ENCODE peak calls at places on chromosomes 11 and 22, in nine cellular contexts. O is colonic mucosa, D is PC-3, W is OCI-LY7, M is neuronal stem cell, J is AG09309, R is tibial nerve, Q is brain microvascular endothelial cell, A is MG63. P is an unnamed sample.

GRCh38 chr22:47589271-47590250 is 827.1 kb downstream of the TBC1D22A start:
- DNase-seq in O (no peak), D (no peak), W (no peak), M (no peak), J (no peak), R (no peak), Q (no peak), A (no peak), P (no peak)

GRCh38 chr11:10116588-10116987 is 177.4 kb downstream of the SBF2 start:
- DNase-seq in O (no peak), D (no peak), W (peak; percentile 6), M (no peak), J (no peak), R (no peak), Q (no peak), A (no peak), P (no peak)

GRCh38 chr22:24497879-24498278 is 2.7 kb downstream of the UPB1 start:
- DNase-seq in O (no peak), D (no peak), W (no peak), M (no peak), J (no peak), R (no peak), Q (no peak), A (no peak), P (no peak)

GRCh38 chr22:19896665-19897355 is 42.1 kb upstream of the GNB1L start:
- DNase-seq in O (no peak), D (no peak), W (peak; percentile 87), M (no peak), J (no peak), R (no peak), Q (no peak), A (no peak), P (no peak)

GRCh38 chr11:97201743-97202612 is 812.2 kb downstream of the JRKL start:
- DNase-seq in O (no peak), D (no peak), W (no peak), M (no peak), J (no peak), R (no peak), Q (no peak), A (no peak), P (no peak)

GRCh38 chr11:1039481-1040427 is 3.2 kb upstream of the MUC6 start:
- DNase-seq in O (no peak), D (peak; percentile 72), W (no peak), M (no peak), J (no peak), R (no peak), Q (no peak), A (peak; percentile 60), P (no peak)

GRCh38 chr11:33861366-33861765 is 30.5 kb downstream of the LMO2 start:
- DNase-seq in O (no peak), D (no peak), W (no peak), M (no peak), J (no peak), R (no peak), Q (no peak), A (no peak), P (no peak)

GRCh38 chr11:78428273-78428651 is 10.6 kb upstream of the GAB2 start:
- DNase-seq in O (no peak), D (no peak), W (no peak), M (no peak), J (no peak), R (no peak), Q (no peak), A (no peak), P (no peak)

GRCh38 chr22:38218661-38219331 is 17.0 kb downstream of the MAFF start:
- DNase-seq in O (peak; percentile 85), D (peak; percentile 88), W (no peak), M (no peak), J (peak; percentile 80), R (peak; percentile 69), Q (peak; percentile 90), A (peak; percentile 95), P (peak; percentile 86)

GRCh38 chr11:13691296-13691899 is 22.9 kb downstream of the FAR1 start:
- DNase-seq in O (no peak), D (no peak), W (no peak), M (no peak), J (no peak), R (no peak), Q (no peak), A (no peak), P (no peak)

GRCh38 chr11:11977206-11977938 is 31.1 kb downstream of the DKK3 start:
- DNase-seq in O (no peak), D (peak; percentile 95), W (no peak), M (no peak), J (peak; percentile 65), R (peak; percentile 60), Q (peak; percentile 76), A (peak; percentile 94), P (peak; percentile 92)

GRCh38 chr22:29883831-29884139 is 811 bp downstream of the MTMR3 start:
- DNase-seq in O (no peak), D (no peak), W (no peak), M (no peak), J (no peak), R (no peak), Q (peak; percentile 7), A (no peak), P (no peak)

GRCh38 chr11:3967695-3968094 is 112.2 kb downstream of the STIM1 start:
- DNase-seq in O (no peak), D (no peak), W (no peak), M (no peak), J (no peak), R (no peak), Q (no peak), A (no peak), P (no peak)

GRCh38 chr11:117192401-117192875 is 6.7 kb upstream of the TAGLN start:
- DNase-seq in O (no peak), D (no peak), W (no peak), M (no peak), J (no peak), R (no peak), Q (no peak), A (no peak), P (no peak)

GRCh38 chr11:84430661-84431060 is 1144.5 kb upstream of the CCDC90B start:
- DNase-seq in O (no peak), D (peak; percentile 27), W (no peak), M (no peak), J (no peak), R (no peak), Q (no peak), A (no peak), P (no peak)

GRCh38 chr11:18720811-18721575 is 5.0 kb downstream of the IGSF22 start:
- DNase-seq in O (peak; percentile 92), D (peak; percentile 34), W (no peak), M (peak; percentile 80), J (no peak), R (peak; percentile 72), Q (peak; percentile 55), A (no peak), P (no peak)

GRCh38 chr11:66981976-66982578 is 7.0 kb downstream of the C11orf86 start:
- DNase-seq in O (peak; percentile 97), D (peak; percentile 99), W (no peak), M (no peak), J (peak; percentile 53), R (peak; percentile 83), Q (peak; percentile 92), A (peak; percentile 92), P (peak; percentile 91)

GRCh38 chr22:49307071-49307830 is 520.4 kb downstream of the BRD1 start:
- DNase-seq in O (peak; percentile 13), D (no peak), W (peak; percentile 29), M (no peak), J (no peak), R (no peak), Q (no peak), A (no peak), P (no peak)

GRCh38 chr11:117087446-117087845 is 10.8 kb downstream of the SIK3 start:
- DNase-seq in O (no peak), D (no peak), W (no peak), M (no peak), J (no peak), R (no peak), Q (no peak), A (no peak), P (no peak)

GRCh38 chr11:20362481-20362880 is 1.0 kb upstream of the HTATIP2 start:
- DNase-seq in O (no peak), D (no peak), W (no peak), M (no peak), J (no peak), R (no peak), Q (no peak), A (no peak), P (no peak)

GRCh38 chr11:20363500-20364411 is at the start of gene HTATIP2:
- DNase-seq in O (peak; percentile 84), D (peak; percentile 54), W (no peak), M (no peak), J (no peak), R (no peak), Q (no peak), A (no peak), P (no peak)

GRCh38 chr11:20360650-20361049 is 2.9 kb upstream of the HTATIP2 start:
- DNase-seq in O (no peak), D (peak; percentile 24), W (peak; percentile 19), M (no peak), J (no peak), R (no peak), Q (peak; percentile 10), A (no peak), P (peak; percentile 20)

GRCh38 chr11:20364412-20364792 is 888 bp downstream of the HTATIP2 start:
- DNase-seq in O (no peak), D (peak; percentile 31), W (no peak), M (no peak), J (no peak), R (no peak), Q (no peak), A (no peak), P (no peak)

GRCh38 chr11:20363149-20363499 is 390 bp upstream of the HTATIP2 start:
- DNase-seq in O (no peak), D (peak; percentile 5), W (no peak), M (no peak), J (no peak), R (no peak), Q (no peak), A (no peak), P (no peak)
- H3K4me3 ChIP-seq in O (peak overlapping the region; percentile 81), D (peak overlapping the region; percentile 67), W (no peak overlapping the region), M (no peak overlapping the region), J (peak overlapping the region; percentile 68), R (peak overlapping the region; percentile 98), Q (peak overlapping the region; percentile 64), A (no peak overlapping the region), P (peak overlapping the region; percentile 51)

GRCh38 chr11:22666320-22666699 is at the start of gene GAS2:
- DNase-seq in O (no peak), D (no peak), W (no peak), M (no peak), J (no peak), R (no peak), Q (no peak), A (no peak), P (no peak)
- H3K4me3 ChIP-seq in O (peak within 1 kb of the TSS; percentile 36), D (no peak within 1 kb of the TSS), W (no peak within 1 kb of the TSS), M (peak within 1 kb of the TSS; percentile 78), J (no peak within 1 kb of the TSS), R (peak within 1 kb of the TSS; percentile 42), Q (peak within 1 kb of the TSS; percentile 50), A (no peak within 1 kb of the TSS), P (peak within 1 kb of the TSS; percentile 49)

GRCh38 chr11:105139669-105140068 is at the start of gene CARD18:
- DNase-seq in O (no peak), D (no peak), W (no peak), M (no peak), J (no peak), R (no peak), Q (no peak), A (no peak), P (no peak)
- H3K4me3 ChIP-seq in O (no peak within 1 kb of the TSS), D (no peak within 1 kb of the TSS), W (no peak within 1 kb of the TSS), M (no peak within 1 kb of the TSS), J (no peak within 1 kb of the TSS), R (no peak within 1 kb of the TSS), Q (no peak within 1 kb of the TSS), A (no peak within 1 kb of the TSS), P (no peak within 1 kb of the TSS)

GRCh38 chr11:60919320-60919719 is 4.9 kb upstream of the TMEM132A start:
- DNase-seq in O (no peak), D (no peak), W (no peak), M (no peak), J (no peak), R (no peak), Q (no peak), A (no peak), P (no peak)
- H3K4me3 ChIP-seq in O (no peak overlapping the region), D (no peak overlapping the region), W (no peak overlapping the region), M (no peak overlapping the region), J (no peak overlapping the region), R (no peak overlapping the region), Q (no peak overlapping the region), A (no peak overlapping the region), P (no peak overlapping the region)